ENCODE peak calls at places on chromosomes 11 and 22, in ten cellular contexts. One of them, this sample, is unnamed.

GRCh38 chr22:21030032-21030431 is 2.3 kb downstream of the SLC7A4 start:
- DNase-seq in adrenal gland: no peak
- DNase-seq in left ventricle myocardium inferior: no peak
- DNase-seq in tibial artery: no peak
- DNase-seq in heart left ventricle: no peak
- DNase-seq in HFF-Myc: no peak
- DNase-seq in endodermal cell: no peak
- DNase-seq in Calu3: no peak
- DNase-seq in right lobe of liver: no peak
- DNase-seq in lower lobe of right lung: no peak
- DNase-seq in this sample: no peak

GRCh38 chr11:32893947-32894827 is 1.6 kb downstream of the QSER1 start:
- DNase-seq in adrenal gland: peak
- DNase-seq in left ventricle myocardium inferior: no peak
- DNase-seq in tibial artery: no peak
- DNase-seq in heart left ventricle: no peak
- DNase-seq in HFF-Myc: peak
- DNase-seq in endodermal cell: peak
- DNase-seq in Calu3: peak
- DNase-seq in right lobe of liver: no peak
- DNase-seq in lower lobe of right lung: no peak
- DNase-seq in this sample: no peak

GRCh38 chr11:101345891-101346290 is 216.3 kb upstream of the PGR start:
- DNase-seq in adrenal gland: no peak
- DNase-seq in left ventricle myocardium inferior: no peak
- DNase-seq in tibial artery: no peak
- DNase-seq in heart left ventricle: no peak
- DNase-seq in HFF-Myc: no peak
- DNase-seq in endodermal cell: no peak
- DNase-seq in Calu3: no peak
- DNase-seq in right lobe of liver: no peak
- DNase-seq in lower lobe of right lung: no peak
- DNase-seq in this sample: no peak

GRCh38 chr11:117551761-117552343 is 224.2 kb downstream of the CEP164 start:
- DNase-seq in adrenal gland: no peak
- DNase-seq in left ventricle myocardium inferior: no peak
- DNase-seq in tibial artery: no peak
- DNase-seq in heart left ventricle: no peak
- DNase-seq in HFF-Myc: no peak
- DNase-seq in endodermal cell: peak
- DNase-seq in Calu3: no peak
- DNase-seq in right lobe of liver: peak
- DNase-seq in lower lobe of right lung: peak
- DNase-seq in this sample: peak

GRCh38 chr11:134034496-134035381 is 34.1 kb upstream of the JAM3 start:
- DNase-seq in adrenal gland: peak
- DNase-seq in left ventricle myocardium inferior: no peak
- DNase-seq in tibial artery: no peak
- DNase-seq in heart left ventricle: no peak
- DNase-seq in HFF-Myc: no peak
- DNase-seq in endodermal cell: no peak
- DNase-seq in Calu3: no peak
- DNase-seq in right lobe of liver: peak
- DNase-seq in lower lobe of right lung: no peak
- DNase-seq in this sample: peak

GRCh38 chr11:64245797-64246623 is 733 bp downstream of the PPP1R14B start:
- DNase-seq in adrenal gland: peak
- DNase-seq in left ventricle myocardium inferior: peak
- DNase-seq in tibial artery: peak
- DNase-seq in heart left ventricle: peak
- DNase-seq in HFF-Myc: no peak
- DNase-seq in endodermal cell: peak
- DNase-seq in Calu3: peak
- DNase-seq in right lobe of liver: no peak
- DNase-seq in lower lobe of right lung: peak
- DNase-seq in this sample: no peak

GRCh38 chr11:89381094-89381493 is 110.1 kb downstream of the NOX4 start:
- DNase-seq in adrenal gland: no peak
- DNase-seq in left ventricle myocardium inferior: no peak
- DNase-seq in tibial artery: peak
- DNase-seq in heart left ventricle: no peak
- DNase-seq in HFF-Myc: peak
- DNase-seq in endodermal cell: no peak
- DNase-seq in Calu3: no peak
- DNase-seq in right lobe of liver: no peak
- DNase-seq in lower lobe of right lung: no peak
- DNase-seq in this sample: no peak

GRCh38 chr22:50243704-50244419 is 961 bp downstream of the TUBGCP6 start:
- DNase-seq in adrenal gland: no peak
- DNase-seq in left ventricle myocardium inferior: no peak
- DNase-seq in tibial artery: no peak
- DNase-seq in heart left ventricle: no peak
- DNase-seq in HFF-Myc: no peak
- DNase-seq in endodermal cell: no peak
- DNase-seq in Calu3: no peak
- DNase-seq in right lobe of liver: no peak
- DNase-seq in lower lobe of right lung: no peak
- DNase-seq in this sample: no peak

GRCh38 chr22:39558950-39559349 is 11.6 kb upstream of the CACNA1I start:
- DNase-seq in adrenal gland: no peak
- DNase-seq in left ventricle myocardium inferior: no peak
- DNase-seq in tibial artery: no peak
- DNase-seq in heart left ventricle: no peak
- DNase-seq in HFF-Myc: no peak
- DNase-seq in endodermal cell: no peak
- DNase-seq in Calu3: no peak
- DNase-seq in right lobe of liver: no peak
- DNase-seq in lower lobe of right lung: no peak
- DNase-seq in this sample: no peak

GRCh38 chr22:39560127-39560526 is 10.4 kb upstream of the CACNA1I start:
- DNase-seq in adrenal gland: no peak
- DNase-seq in left ventricle myocardium inferior: no peak
- DNase-seq in tibial artery: no peak
- DNase-seq in heart left ventricle: no peak
- DNase-seq in HFF-Myc: no peak
- DNase-seq in endodermal cell: no peak
- DNase-seq in Calu3: no peak
- DNase-seq in right lobe of liver: no peak
- DNase-seq in lower lobe of right lung: no peak
- DNase-seq in this sample: no peak

GRCh38 chr22:39559456-39560105 is 11.0 kb upstream of the CACNA1I start:
- DNase-seq in adrenal gland: peak
- DNase-seq in left ventricle myocardium inferior: no peak
- DNase-seq in tibial artery: no peak
- DNase-seq in heart left ventricle: no peak
- DNase-seq in HFF-Myc: no peak
- DNase-seq in endodermal cell: peak
- DNase-seq in Calu3: peak
- DNase-seq in right lobe of liver: no peak
- DNase-seq in lower lobe of right lung: no peak
- DNase-seq in this sample: no peak

GRCh38 chr22:39558254-39558727 is 12.3 kb upstream of the CACNA1I start:
- DNase-seq in adrenal gland: no peak
- DNase-seq in left ventricle myocardium inferior: no peak
- DNase-seq in tibial artery: no peak
- DNase-seq in heart left ventricle: no peak
- DNase-seq in HFF-Myc: no peak
- DNase-seq in endodermal cell: peak
- DNase-seq in Calu3: no peak
- DNase-seq in right lobe of liver: no peak
- DNase-seq in lower lobe of right lung: no peak
- DNase-seq in this sample: no peak

DNA sequence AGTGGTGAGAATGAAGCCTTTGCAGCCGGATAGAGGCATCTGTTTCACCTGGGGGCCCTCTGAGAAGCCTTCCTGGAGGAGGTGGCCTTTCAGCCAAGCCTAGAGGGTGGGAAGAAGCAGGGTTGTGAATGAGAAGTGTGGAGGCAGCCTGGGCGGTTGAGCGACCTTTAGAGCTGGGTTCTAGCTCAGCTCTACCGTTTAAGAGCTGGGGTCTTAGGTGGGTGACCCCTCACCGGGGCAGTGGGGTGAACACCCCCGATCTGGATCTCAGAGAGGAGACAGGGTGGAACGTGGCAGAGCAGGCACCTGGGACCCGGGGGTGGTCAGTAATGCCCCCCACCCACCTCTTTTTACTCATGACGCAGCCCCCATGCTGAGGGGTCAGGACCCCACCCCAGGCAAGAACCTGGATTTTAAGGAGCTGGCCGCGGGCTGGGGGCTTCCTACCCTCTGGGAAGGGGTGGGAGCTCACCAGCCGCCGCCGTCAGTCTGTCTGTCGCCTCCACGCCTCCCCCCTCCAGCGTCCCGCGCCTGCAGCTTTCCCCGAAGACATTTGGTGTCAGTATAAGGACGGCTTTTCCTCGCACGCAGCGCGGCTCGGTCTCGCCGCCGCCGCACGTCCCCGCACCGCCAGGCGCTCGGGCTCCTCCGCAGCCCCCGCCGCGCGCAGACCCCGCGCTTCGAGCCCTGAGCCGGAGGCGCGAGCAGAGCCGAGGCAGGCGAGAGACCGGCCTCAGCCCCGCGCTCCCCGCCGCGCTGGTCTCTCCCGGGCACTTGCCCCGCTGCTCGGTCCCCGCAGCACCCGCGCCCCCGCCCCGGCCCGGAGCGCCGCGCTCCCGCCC is 13.4 kb upstream of the CACNA1I start:
- DNase-seq in adrenal gland: peak
- DNase-seq in left ventricle myocardium inferior: no peak
- DNase-seq in tibial artery: no peak
- DNase-seq in heart left ventricle: no peak
- DNase-seq in HFF-Myc: no peak
- DNase-seq in endodermal cell: peak
- DNase-seq in Calu3: peak
- DNase-seq in right lobe of liver: no peak
- DNase-seq in lower lobe of right lung: no peak
- DNase-seq in this sample: no peak
- TF ChIP-seq CTCF in adrenal gland: peak
- TF ChIP-seq CTCF in left ventricle myocardium inferior: peak
- TF ChIP-seq CTCF in tibial artery: no peak
- TF ChIP-seq CTCF in heart left ventricle: peak
- TF ChIP-seq CTCF in HFF-Myc: no peak
- TF ChIP-seq CTCF in endodermal cell: no peak
- TF ChIP-seq CTCF in Calu3: no peak
- TF ChIP-seq CTCF in right lobe of liver: no peak
- TF ChIP-seq CTCF in lower lobe of right lung: no peak
- TF ChIP-seq CTCF in this sample: peak

GRCh38 chr11:125407046-125407445 is 89.0 kb downstream of the FEZ1 start:
- DNase-seq in adrenal gland: no peak
- DNase-seq in left ventricle myocardium inferior: no peak
- DNase-seq in tibial artery: no peak
- DNase-seq in heart left ventricle: no peak
- DNase-seq in HFF-Myc: no peak
- DNase-seq in endodermal cell: no peak
- DNase-seq in Calu3: no peak
- DNase-seq in right lobe of liver: no peak
- DNase-seq in lower lobe of right lung: no peak
- DNase-seq in this sample: no peak

GRCh38 chr11:125404136-125404810 is 91.8 kb downstream of the FEZ1 start:
- DNase-seq in adrenal gland: no peak
- DNase-seq in left ventricle myocardium inferior: no peak
- DNase-seq in tibial artery: no peak
- DNase-seq in heart left ventricle: no peak
- DNase-seq in HFF-Myc: no peak
- DNase-seq in endodermal cell: peak
- DNase-seq in Calu3: no peak
- DNase-seq in right lobe of liver: no peak
- DNase-seq in lower lobe of right lung: no peak
- DNase-seq in this sample: no peak

GRCh38 chr11:125401746-125402145 is 94.3 kb downstream of the FEZ1 start:
- DNase-seq in adrenal gland: no peak
- DNase-seq in left ventricle myocardium inferior: no peak
- DNase-seq in tibial artery: peak
- DNase-seq in heart left ventricle: no peak
- DNase-seq in HFF-Myc: no peak
- DNase-seq in endodermal cell: peak
- DNase-seq in Calu3: no peak
- DNase-seq in right lobe of liver: no peak
- DNase-seq in lower lobe of right lung: no peak
- DNase-seq in this sample: no peak

GRCh38 chr11:125402436-125402835 is 93.6 kb downstream of the FEZ1 start:
- DNase-seq in adrenal gland: peak
- DNase-seq in left ventricle myocardium inferior: no peak
- DNase-seq in tibial artery: no peak
- DNase-seq in heart left ventricle: no peak
- DNase-seq in HFF-Myc: no peak
- DNase-seq in endodermal cell: no peak
- DNase-seq in Calu3: no peak
- DNase-seq in right lobe of liver: no peak
- DNase-seq in lower lobe of right lung: no peak
- DNase-seq in this sample: no peak

GRCh38 chr11:125404811-125405481 is 91.1 kb downstream of the FEZ1 start:
- DNase-seq in adrenal gland: peak
- DNase-seq in left ventricle myocardium inferior: peak
- DNase-seq in tibial artery: peak
- DNase-seq in heart left ventricle: peak
- DNase-seq in HFF-Myc: no peak
- DNase-seq in endodermal cell: peak
- DNase-seq in Calu3: peak
- DNase-seq in right lobe of liver: peak
- DNase-seq in lower lobe of right lung: peak
- DNase-seq in this sample: no peak
- TF ChIP-seq CTCF in adrenal gland: peak
- TF ChIP-seq CTCF in left ventricle myocardium inferior: peak
- TF ChIP-seq CTCF in tibial artery: peak
- TF ChIP-seq CTCF in heart left ventricle: peak
- TF ChIP-seq CTCF in HFF-Myc: peak
- TF ChIP-seq CTCF in endodermal cell: peak
- TF ChIP-seq CTCF in Calu3: peak
- TF ChIP-seq CTCF in right lobe of liver: peak
- TF ChIP-seq CTCF in lower lobe of right lung: peak
- TF ChIP-seq CTCF in this sample: peak

GRCh38 chr22:24189249-24190158 is 8.2 kb downstream of the SUSD2 start:
- DNase-seq in adrenal gland: peak
- DNase-seq in left ventricle myocardium inferior: peak
- DNase-seq in tibial artery: peak
- DNase-seq in heart left ventricle: peak
- DNase-seq in HFF-Myc: no peak
- DNase-seq in endodermal cell: peak
- DNase-seq in Calu3: peak
- DNase-seq in right lobe of liver: peak
- DNase-seq in lower lobe of right lung: peak
- DNase-seq in this sample: peak
- TF ChIP-seq CTCF in adrenal gland: peak
- TF ChIP-seq CTCF in left ventricle myocardium inferior: peak
- TF ChIP-seq CTCF in tibial artery: peak
- TF ChIP-seq CTCF in heart left ventricle: peak
- TF ChIP-seq CTCF in HFF-Myc: peak
- TF ChIP-seq CTCF in endodermal cell: peak
- TF ChIP-seq CTCF in Calu3: peak
- TF ChIP-seq CTCF in right lobe of liver: peak
- TF ChIP-seq CTCF in lower lobe of right lung: peak
- TF ChIP-seq CTCF in this sample: peak

GRCh38 chr11:8766993-8767374 is 84.4 kb downstream of the RPL27A start:
- DNase-seq in adrenal gland: peak
- DNase-seq in left ventricle myocardium inferior: no peak
- DNase-seq in tibial artery: no peak
- DNase-seq in heart left ventricle: no peak
- DNase-seq in HFF-Myc: no peak
- DNase-seq in endodermal cell: peak
- DNase-seq in Calu3: no peak
- DNase-seq in right lobe of liver: no peak
- DNase-seq in lower lobe of right lung: no peak
- DNase-seq in this sample: no peak

GRCh38 chr11:8767466-8768142 is 85.0 kb downstream of the RPL27A start:
- DNase-seq in adrenal gland: no peak
- DNase-seq in left ventricle myocardium inferior: no peak
- DNase-seq in tibial artery: no peak
- DNase-seq in heart left ventricle: no peak
- DNase-seq in HFF-Myc: no peak
- DNase-seq in endodermal cell: peak
- DNase-seq in Calu3: no peak
- DNase-seq in right lobe of liver: no peak
- DNase-seq in lower lobe of right lung: no peak
- DNase-seq in this sample: no peak

GRCh38 chr11:8766043-8766992 is 83.7 kb downstream of the RPL27A start:
- DNase-seq in adrenal gland: peak
- DNase-seq in left ventricle myocardium inferior: no peak
- DNase-seq in tibial artery: no peak
- DNase-seq in heart left ventricle: no peak
- DNase-seq in HFF-Myc: no peak
- DNase-seq in endodermal cell: peak
- DNase-seq in Calu3: no peak
- DNase-seq in right lobe of liver: no peak
- DNase-seq in lower lobe of right lung: no peak
- DNase-seq in this sample: no peak

GRCh38 chr11:8765294-8765693 is 82.7 kb downstream of the RPL27A start:
- DNase-seq in adrenal gland: no peak
- DNase-seq in left ventricle myocardium inferior: no peak
- DNase-seq in tibial artery: no peak
- DNase-seq in heart left ventricle: no peak
- DNase-seq in HFF-Myc: no peak
- DNase-seq in endodermal cell: peak
- DNase-seq in Calu3: no peak
- DNase-seq in right lobe of liver: no peak
- DNase-seq in lower lobe of right lung: no peak
- DNase-seq in this sample: no peak

GRCh38 chr11:8768625-8769333 is 86.2 kb downstream of the RPL27A start:
- DNase-seq in adrenal gland: peak
- DNase-seq in left ventricle myocardium inferior: peak
- DNase-seq in tibial artery: peak
- DNase-seq in heart left ventricle: peak
- DNase-seq in HFF-Myc: no peak
- DNase-seq in endodermal cell: peak
- DNase-seq in Calu3: peak
- DNase-seq in right lobe of liver: no peak
- DNase-seq in lower lobe of right lung: no peak
- DNase-seq in this sample: no peak
- TF ChIP-seq CTCF in adrenal gland: peak
- TF ChIP-seq CTCF in left ventricle myocardium inferior: peak
- TF ChIP-seq CTCF in tibial artery: peak
- TF ChIP-seq CTCF in heart left ventricle: peak
- TF ChIP-seq CTCF in HFF-Myc: peak
- TF ChIP-seq CTCF in endodermal cell: peak
- TF ChIP-seq CTCF in Calu3: no peak
- TF ChIP-seq CTCF in right lobe of liver: peak
- TF ChIP-seq CTCF in lower lobe of right lung: peak
- TF ChIP-seq CTCF in this sample: peak

This sample was measured in chondrocyte.